ENCODE peak calls at places on chromosomes 12 and 14, in six cellular contexts. I is A549; T is CD4-positive, alpha-beta T cell; B is sigmoid colon; Q is tibial artery; E is pancreas. O is an unnamed sample. For H3K9me3, the result is how much of the 10 kb centered on the place peaks cover.

GRCh38 chr14:56805201-56805991 is 4.9 kb downstream of the OTX2 start:
- DNase-seq in T (no peak), Q (no peak), B (no peak), E (no peak), I (no peak), O (no peak)

GRCh38 chr12:49962861-49963765 is 1.4 kb downstream of the AQP5 start:
- DNase-seq in I (peak), E (peak), T (no peak), B (no peak), Q (no peak), O (no peak)

GRCh38 chr12:47737936-47738335 is 12.6 kb upstream of the ENDOU start:
- DNase-seq in B (no peak), E (no peak), Q (no peak), I (no peak), T (no peak), O (no peak)

GRCh38 chr14:34093878-34094277 is 143.0 kb upstream of the EGLN3 start:
- DNase-seq in I (no peak), B (no peak), T (no peak), Q (no peak), E (no peak), O (no peak)

GRCh38 chr12:98354520-98354919 is 160.9 kb upstream of the TMPO start:
- DNase-seq in B (no peak), E (no peak), T (no peak), Q (no peak), I (no peak), O (no peak)

GRCh38 chr14:104889374-104889755 is 24.3 kb downstream of the CEP170B start:
- DNase-seq in E (no peak), I (no peak), Q (no peak), T (no peak), B (peak), O (no peak)

GRCh38 chr14:102911991-102912761 is 10.3 kb upstream of the AMN start:
- DNase-seq in I (no peak), Q (no peak), E (no peak), B (peak), T (no peak), O (no peak)

GRCh38 chr12:47905313-47905730 is 528 bp upstream of the VDR start:
- DNase-seq in Q (peak), B (peak), E (peak), I (no peak), T (no peak), O (peak)

GRCh38 chr12:25284024-25284423 is 33.3 kb upstream of the KRAS start:
- DNase-seq in B (no peak), T (no peak), Q (no peak), I (no peak), E (no peak), O (no peak)

GRCh38 chr12:58105225-58106119 is 164.1 kb downstream of the ATP23 start:
- DNase-seq in E (no peak), I (peak), B (no peak), T (no peak), Q (no peak), O (no peak)

GRCh38 chr12:124091835-124092234 is 118.8 kb downstream of the ZNF664 start:
- DNase-seq in I (no peak), B (no peak), E (no peak), T (no peak), Q (no peak), O (no peak)

GRCh38 chr12:130070017-130070653 is 92.1 kb upstream of the FZD10 start:
- DNase-seq in Q (peak), E (no peak), T (no peak), B (no peak), I (peak), O (no peak)

GRCh38 chr12:89016970-89017778 is 335.1 kb downstream of the DUSP6 start:
- DNase-seq in Q (no peak), T (peak), I (peak), E (peak), B (peak), O (peak)

GRCh38 chr14:101683365-101683764 is 78.1 kb upstream of the PPP2R5C start:
- DNase-seq in E (no peak), I (no peak), Q (no peak), T (no peak), B (no peak), O (no peak)

GRCh38 chr12:121784460-121784859 is 9.0 kb downstream of the RHOF start:
- DNase-seq in Q (no peak), B (no peak), T (no peak), E (no peak), I (peak), O (no peak)

GRCh38 chr14:92471919-92472318 is 41.7 kb upstream of the RIN3 start:
- DNase-seq in T (no peak), E (no peak), Q (no peak), B (no peak), I (peak), O (no peak)

GRCh38 chr14:92473261-92473946 is 40.2 kb upstream of the RIN3 start:
- DNase-seq in I (peak), B (no peak), E (no peak), Q (peak), T (no peak), O (no peak)

GRCh38 chr14:92469515-92469914 is 44.1 kb upstream of the RIN3 start:
- DNase-seq in I (no peak), E (no peak), B (no peak), Q (no peak), T (no peak), O (no peak)

GRCh38 chr14:92472860-92473259 is 40.7 kb upstream of the RIN3 start:
- DNase-seq in E (no peak), B (no peak), I (no peak), Q (no peak), T (no peak), O (no peak)

DNA sequence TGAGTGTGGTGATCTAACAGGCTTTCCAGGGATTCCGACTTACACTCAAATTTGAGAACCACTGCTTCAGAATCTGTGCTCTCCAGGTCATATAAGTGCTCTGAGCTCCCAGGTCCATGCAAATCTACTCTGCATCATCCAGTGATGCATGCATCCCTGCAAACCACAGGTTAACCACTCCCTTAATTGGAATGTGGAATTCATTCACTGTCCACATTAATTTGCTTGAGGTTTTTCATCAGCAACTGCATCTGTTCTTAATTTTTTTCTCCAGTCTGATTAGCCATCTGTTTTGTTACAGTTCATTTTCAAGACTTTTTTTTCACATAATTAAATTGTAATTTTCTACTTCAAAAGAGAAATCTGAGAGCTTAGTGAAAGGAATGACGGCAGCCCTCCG is 43.4 kb upstream of the RIN3 start:
- DNase-seq in I (peak), E (no peak), T (no peak), B (no peak), Q (no peak), O (no peak)
- H3K9me3 ChIP-seq in I (under half), E (under half), T (under half), B (under half), Q (under half), O (under half)

DNA sequence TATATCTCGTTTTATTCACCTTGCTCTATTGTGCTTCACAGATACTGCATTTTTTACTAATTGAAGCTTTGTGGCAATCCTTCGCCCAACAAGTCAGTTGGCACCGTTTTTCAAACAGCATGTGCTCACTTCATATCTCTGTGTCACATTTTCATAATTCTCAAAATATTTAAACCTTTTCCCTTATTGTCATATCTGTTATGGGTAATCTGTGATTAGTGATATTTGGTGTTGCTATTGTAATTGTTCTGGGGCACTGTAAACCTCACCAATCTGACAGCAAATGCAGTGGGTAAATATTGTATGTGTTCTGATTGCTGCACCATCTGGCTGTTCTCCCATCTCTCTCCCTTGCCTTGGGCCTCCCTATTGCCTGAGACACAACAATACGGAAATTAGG is 191.3 kb downstream of the BTG1 start:
- DNase-seq in T (no peak), Q (no peak), I (no peak), E (peak), B (no peak), O (no peak)
- H3K9me3 ChIP-seq in T (under half), Q (under half), I (under half), E (under half), B (under half), O (under half)

GRCh38 chr12:38113991-38114390 is 202.6 kb upstream of the ALG10B start:
- DNase-seq in E (no peak), T (no peak), B (no peak), I (no peak), Q (no peak), O (no peak)

DNA sequence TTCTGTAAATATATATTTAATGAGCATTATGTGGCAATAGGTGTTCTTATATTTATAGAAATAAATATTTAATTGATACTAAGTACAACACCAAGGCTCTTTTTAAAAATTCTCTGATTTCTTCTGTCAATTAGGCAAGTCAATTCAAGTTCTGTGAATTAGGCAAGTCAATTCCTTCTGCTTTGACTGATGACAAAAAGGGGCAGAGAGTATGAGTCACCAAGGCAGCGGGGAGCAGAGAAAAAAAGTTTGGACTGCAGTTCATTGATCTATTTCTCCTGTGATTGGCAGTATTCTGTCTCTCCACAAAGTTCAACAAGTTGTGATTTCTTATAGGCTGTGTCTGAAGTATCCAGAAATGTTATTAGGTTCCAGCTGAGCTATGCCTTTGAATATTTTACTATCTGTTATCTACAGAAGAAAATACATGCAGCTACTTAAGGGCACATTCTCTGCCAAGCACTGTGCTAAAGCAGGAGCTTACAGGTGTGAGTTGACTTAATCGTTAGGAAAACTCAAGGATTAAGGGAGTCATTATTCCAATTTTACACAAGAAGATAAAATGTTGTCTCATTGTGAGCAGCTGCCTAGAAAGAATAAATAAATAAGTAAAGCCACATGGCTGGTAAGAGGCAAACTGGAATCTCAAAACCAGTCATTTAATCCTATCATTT is 206.4 kb upstream of the ALG10B start:
- DNase-seq in E (no peak), Q (no peak), T (no peak), B (no peak), I (no peak), O (no peak)
- H3K9me3 ChIP-seq in E (under half), Q (under half), T (under half), B (under half), I (under half), O (under half)

GRCh38 chr12:108602961-108603704 is 5.2 kb upstream of the TMEM119 start:
- DNase-seq in T (no peak), Q (no peak), I (no peak), E (no peak), B (no peak), O (no peak)

GRCh38 chr12:108604208-108604941 is 6.5 kb upstream of the TMEM119 start:
- DNase-seq in T (no peak), B (no peak), I (no peak), Q (no peak), E (no peak), O (no peak)

GRCh38 chr12:108603743-108604142 is 5.9 kb upstream of the TMEM119 start:
- DNase-seq in B (no peak), Q (no peak), I (no peak), E (no peak), T (no peak), O (no peak)

GRCh38 chr12:108600702-108601007 is 2.8 kb upstream of the TMEM119 start:
- DNase-seq in E (no peak), I (no peak), Q (no peak), T (no peak), B (no peak), O (no peak)

GRCh38 chr12:108602209-108602705 is 4.4 kb upstream of the TMEM119 start:
- DNase-seq in Q (no peak), E (no peak), B (no peak), I (no peak), T (no peak), O (no peak)
- H3K9me3 ChIP-seq in Q (under half), E (under half), B (under half), I (under half), T (under half), O (under half)

DNA sequence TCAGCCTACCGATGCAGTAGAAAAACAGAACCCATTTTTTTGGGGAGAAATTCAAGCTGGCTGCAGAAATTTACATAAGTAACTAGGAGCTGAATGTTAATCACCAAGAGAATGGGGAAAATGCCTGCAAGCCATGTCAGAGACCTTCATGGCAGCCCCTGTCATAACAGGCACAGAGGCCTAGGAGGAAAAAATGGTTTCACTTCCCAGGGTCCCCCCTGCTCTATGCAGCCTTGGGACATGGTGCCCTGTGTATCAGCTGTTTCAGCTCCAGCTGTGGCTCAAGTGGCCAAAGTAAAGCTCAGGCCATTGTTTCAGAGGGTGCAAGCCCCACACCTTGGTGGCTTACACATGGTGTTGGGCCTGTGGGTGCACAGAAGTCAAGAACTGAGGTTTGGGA is 842.5 kb downstream of the FLRT2 start:
- DNase-seq in Q (no peak), E (no peak), T (no peak), B (no peak), I (no peak), O (no peak)
- H3K9me3 ChIP-seq in Q (under half), E (under half), T (under half), B (under half), I (under half), O (under half)

DNA sequence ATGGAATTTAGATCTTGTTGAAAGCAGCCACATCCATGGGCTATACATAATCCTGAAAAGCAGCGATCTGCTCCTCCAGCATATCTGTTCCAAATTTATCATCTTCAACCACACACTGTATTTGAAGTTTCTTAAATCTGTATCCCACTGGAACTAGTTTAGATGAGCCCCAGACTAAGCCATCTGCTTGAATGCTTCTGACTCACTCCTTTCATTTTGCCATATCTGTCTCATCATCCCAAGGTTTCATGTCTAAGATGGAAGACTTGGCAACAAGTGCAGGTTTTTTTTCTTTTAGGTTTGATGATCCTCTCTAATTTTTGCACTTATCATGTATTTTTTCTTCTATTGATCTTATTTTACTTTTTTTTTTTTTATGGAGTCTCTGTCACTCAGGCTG is 54.4 kb upstream of the TMEM263 start:
- DNase-seq in I (no peak), T (no peak), Q (no peak), B (no peak), E (no peak), O (no peak)
- H3K9me3 ChIP-seq in I (under half), T (under half), Q (under half), B (under half), E (under half), O (under half)

DNA sequence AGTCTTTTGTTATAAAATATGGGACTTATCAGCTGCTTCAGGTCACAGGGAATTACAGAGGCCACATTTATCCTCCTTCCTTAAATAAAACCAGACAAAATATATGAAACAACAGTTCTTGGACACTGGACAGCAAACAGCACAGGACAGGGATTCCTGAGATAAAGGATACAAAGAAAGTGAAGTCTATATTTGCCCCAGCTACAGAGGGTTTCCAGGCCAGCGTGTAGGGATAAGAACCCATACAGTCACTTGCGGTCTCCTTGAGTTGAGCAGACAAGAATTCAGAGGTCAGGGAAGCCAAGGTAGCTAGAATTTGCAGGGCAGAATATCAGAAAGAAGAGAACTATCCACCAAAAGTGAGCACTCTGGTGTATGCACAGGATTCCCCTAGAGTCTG is 8.8 kb upstream of the LLPH start:
- DNase-seq in Q (no peak), I (no peak), E (no peak), B (no peak), T (no peak), O (no peak)
- H3K9me3 ChIP-seq in Q (under half), I (under half), E (under half), B (under half), T (under half), O (under half)

DNA sequence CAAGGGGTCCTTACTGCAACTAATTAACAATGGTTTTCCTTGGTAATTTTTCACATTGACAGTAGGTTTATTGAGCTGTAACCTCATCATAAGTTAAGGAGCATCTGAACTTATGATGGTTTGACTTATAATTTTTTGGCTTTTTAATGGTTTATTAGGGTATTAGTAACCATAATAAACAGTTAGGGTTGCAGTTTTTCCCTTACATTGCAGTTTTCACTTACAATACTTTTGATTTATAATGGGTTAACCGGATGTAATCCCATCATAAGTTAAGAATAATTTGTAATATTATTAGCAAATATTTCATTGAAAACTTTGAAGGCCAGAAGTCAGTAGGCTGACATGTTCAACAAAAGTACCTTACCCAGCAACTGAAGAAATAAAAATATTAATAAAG is 811.6 kb downstream of the TRHDE start:
- DNase-seq in E (no peak), I (no peak), B (no peak), Q (no peak), T (no peak), O (no peak)
- H3K9me3 ChIP-seq in E (under half), I (under half), B (under half), Q (under half), T (under half), O (under half)

DNA sequence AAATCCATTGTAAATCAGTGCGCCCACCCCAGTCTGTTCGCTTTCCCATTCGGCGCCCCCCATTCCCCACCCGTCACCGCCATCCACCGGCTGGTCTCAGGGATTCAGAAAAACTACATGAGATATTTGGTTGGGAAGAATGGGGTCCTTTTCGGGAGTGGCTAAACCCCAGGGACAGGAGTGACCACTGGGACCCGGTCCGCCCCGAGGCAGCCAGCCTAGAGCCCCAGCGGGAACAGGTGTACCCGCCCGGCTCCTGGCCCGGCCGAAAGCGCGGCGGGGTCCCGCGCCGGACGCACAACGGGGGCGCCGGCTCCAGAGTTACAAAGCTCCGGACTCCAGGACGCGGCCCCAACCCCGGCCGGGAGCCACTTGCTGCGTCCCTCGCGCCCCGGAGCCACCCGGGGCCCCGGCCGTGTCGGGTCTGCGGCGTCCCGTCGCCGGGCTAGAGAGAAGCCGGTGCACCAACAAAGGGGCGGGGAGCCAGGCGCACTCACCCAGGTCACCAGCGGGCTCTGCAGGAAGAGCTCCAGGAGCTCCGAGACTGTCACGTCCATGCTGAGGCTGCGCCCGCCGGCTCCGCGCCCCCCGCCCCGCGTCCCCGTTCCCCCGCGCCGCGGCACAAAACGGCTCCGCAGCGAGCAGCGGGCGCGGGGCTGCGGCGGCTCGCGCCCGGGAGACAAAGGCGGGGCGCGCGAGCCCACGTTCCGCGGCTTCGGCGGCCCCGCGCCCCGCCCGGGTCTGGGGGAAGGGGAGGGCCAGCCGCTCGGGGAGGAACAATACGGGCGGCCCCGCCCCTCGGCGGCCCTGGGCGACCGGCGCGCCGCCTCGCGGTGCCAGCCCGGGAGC is at the start of gene CCDC88C:
- DNase-seq in T (peak), Q (peak), E (peak), B (no peak), I (peak), O (peak)
- H3K9me3 ChIP-seq in T (under half), Q (under half), E (under half), B (under half), I (under half), O (under half)